ENCODE peak calls at places on chromosomes 16 and 17, in six cellular contexts. Z, U, D, I, S and C are unnamed samples.

GRCh38 chr17:42072323-42073187 is 22.2 kb upstream of the C17orf113 start:
- DNase-seq in Z (no peak), U (peak), D (no peak), I (no peak), S (peak), C (no peak)

GRCh38 chr16:31712064-31712540 is 161.5 kb upstream of the ZNF267 start:
- DNase-seq in Z (no peak), U (no peak), D (no peak), I (no peak), S (no peak), C (no peak)

GRCh38 chr17:76805319-76805718 is 62.9 kb upstream of the MGAT5B start:
- DNase-seq in Z (no peak), U (no peak), D (no peak), I (no peak), S (no peak), C (no peak)

GRCh38 chr16:54576776-54577175 is 290.2 kb upstream of the IRX3 start:
- DNase-seq in Z (no peak), U (no peak), D (no peak), I (no peak), S (no peak), C (no peak)

GRCh38 chr17:73551144-73551543 is 93.1 kb downstream of the SDK2 start:
- DNase-seq in Z (no peak), U (no peak), D (no peak), I (no peak), S (no peak), C (no peak)

GRCh38 chr16:11431915-11432465 is 86.7 kb downstream of the RMI2 start:
- DNase-seq in Z (no peak), U (no peak), D (no peak), I (no peak), S (no peak), C (no peak)

GRCh38 chr16:84596161-84596560 is 21.7 kb downstream of the COTL1 start:
- DNase-seq in Z (no peak), U (no peak), D (no peak), I (no peak), S (no peak), C (no peak)

GRCh38 chr16:51685498-51685897 is 534.4 kb upstream of the SALL1 start:
- DNase-seq in Z (no peak), U (no peak), D (no peak), I (no peak), S (no peak), C (no peak)

GRCh38 chr17:7476474-7476873 is 3.0 kb downstream of the ZBTB4 start:
- DNase-seq in Z (no peak), U (no peak), D (no peak), I (no peak), S (no peak), C (no peak)

GRCh38 chr16:10579965-10580918 is at the start of gene EMP2:
- DNase-seq in Z (no peak), U (peak), D (peak), I (peak), S (peak), C (no peak)